ENCODE peak calls at places on chromosome 7, in four cellular contexts. V, Y, E and F are unnamed samples.

GRCh38 chr7:86867163-86867762 is 192.2 kb downstream of the ELAPOR2 start:
- DNase-seq in Y (no peak), E (no peak), V (no peak), F (no peak)

GRCh38 chr7:13077466-13077865 is 390.0 kb downstream of the ARL4A start:
- DNase-seq in Y (no peak), E (peak), V (no peak), F (peak)

GRCh38 chr7:117411539-117411938 is 15.8 kb downstream of the ASZ1 start:
- DNase-seq in Y (no peak), E (no peak), V (no peak), F (no peak)

GRCh38 chr7:105975770-105976428 is 12.8 kb downstream of the CDHR3 start:
- DNase-seq in Y (no peak), E (peak), V (no peak), F (no peak)

GRCh38 chr7:82506702-82507101 is 63.1 kb upstream of the CACNA2D1 start:
- DNase-seq in E (peak), Y (no peak), V (no peak), F (no peak)

GRCh38 chr7:127361736-127362135 is 30.8 kb downstream of the ZNF800 start:
- DNase-seq in V (no peak), Y (no peak), E (no peak), F (no peak)

GRCh38 chr7:128922496-128923410 is 12.2 kb upstream of the KCP start:
- DNase-seq in E (no peak), V (no peak), Y (peak), F (no peak)

GRCh38 chr7:88224596-88225275 is 4.9 kb upstream of the SRI start:
- DNase-seq in V (no peak), Y (no peak), E (peak), F (peak)

GRCh38 chr7:34015656-34016055 is 110.3 kb downstream of the BMPER start:
- DNase-seq in Y (no peak), E (no peak), V (no peak), F (no peak)

GRCh38 chr7:55071411-55072188 is 52.8 kb downstream of the EGFR start:
- DNase-seq in Y (no peak), E (peak), V (no peak), F (no peak)

GRCh38 chr7:25496394-25497103 is 268.3 kb upstream of the NPVF start:
- DNase-seq in Y (peak), V (peak), E (no peak), F (no peak)

GRCh38 chr7:65444899-65445823 is 71.5 kb downstream of the ZNF92 start:
- DNase-seq in Y (no peak), V (no peak), E (no peak), F (no peak)

GRCh38 chr7:30831227-30831626 is 60.0 kb downstream of the MINDY4 start:
- DNase-seq in V (no peak), E (peak), Y (no peak), F (peak)

GRCh38 chr7:84022686-84023308 is 171.8 kb downstream of the SEMA3A start:
- DNase-seq in Y (no peak), V (no peak), E (peak), F (peak)

GRCh38 chr7:102044984-102045673 is 227.7 kb downstream of the CUX1 start:
- DNase-seq in V (no peak), Y (no peak), E (peak), F (no peak)

GRCh38 chr7:120988591-120989299 is at the start of gene CPED1:
- DNase-seq in E (peak), Y (peak), V (peak), F (peak)

GRCh38 chr7:20554072-20554471 is 61.4 kb upstream of the ABCB5 start:
- DNase-seq in Y (no peak), E (no peak), V (no peak), F (no peak)

GRCh38 chr7:111374027-111374426 is 188.3 kb downstream of the IMMP2L start:
- DNase-seq in E (no peak), Y (no peak), V (no peak), F (no peak)

GRCh38 chr7:156334636-156335035 is 305.9 kb upstream of the RNF32 start:
- DNase-seq in V (no peak), E (no peak), Y (no peak), F (peak)

GRCh38 chr7:6623589-6624245 is 8.3 kb downstream of the ZNF853 start:
- DNase-seq in V (no peak), E (no peak), Y (no peak), F (no peak)

GRCh38 chr7:100107125-100107737 is 5.8 kb downstream of the AP4M1 start:
- DNase-seq in V (no peak), Y (no peak), E (no peak), F (no peak)

GRCh38 chr7:100111914-100112313 is 7.2 kb downstream of the TAF6 start:
- DNase-seq in E (no peak), V (no peak), Y (no peak), F (no peak)

GRCh38 chr7:100107890-100108289 is 6.4 kb downstream of the AP4M1 start:
- DNase-seq in Y (no peak), E (no peak), V (no peak), F (no peak)

GRCh38 chr7:100111156-100111555 is 8.0 kb downstream of the TAF6 start:
- DNase-seq in E (no peak), Y (no peak), V (no peak), F (no peak)

DNA sequence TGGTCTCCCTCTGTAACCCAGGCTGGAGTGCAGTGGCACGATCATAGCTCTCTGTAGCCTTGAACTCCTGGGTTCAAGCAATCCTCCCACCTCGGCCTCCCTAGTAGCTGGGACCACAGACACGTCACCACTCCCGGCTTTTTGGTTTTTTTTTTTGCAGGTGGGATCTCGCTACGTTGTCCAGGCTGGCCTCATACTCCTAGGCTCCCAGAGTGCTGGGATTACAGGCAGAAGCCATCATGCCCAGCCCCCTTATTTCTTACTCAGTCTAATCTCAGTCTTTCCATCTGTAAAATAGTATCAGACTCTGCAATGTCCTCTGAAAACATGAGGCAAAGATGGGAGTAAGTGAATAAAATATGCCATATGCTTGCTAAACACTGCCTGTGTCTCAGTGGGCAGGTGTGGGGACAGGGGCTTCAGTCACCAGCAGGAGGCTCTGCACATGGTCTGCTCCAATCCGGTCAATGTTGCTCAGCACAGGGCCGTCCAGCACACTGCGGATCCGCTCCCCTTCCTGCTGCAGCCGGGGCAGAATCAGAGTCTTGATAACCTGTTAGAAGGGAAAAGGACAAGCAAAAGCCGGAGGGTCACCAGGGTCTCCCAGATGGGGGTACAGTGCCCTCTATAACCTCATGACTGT is 8.2 kb downstream of the AP4M1 start:
- DNase-seq in V (no peak), E (no peak), Y (no peak), F (no peak)
- TF ChIP-seq CTCF in V (no peak), E (no peak), Y (no peak), F (peak)

GRCh38 chr7:141333459-141333858 is 217.8 kb upstream of the AGK start:
- DNase-seq in Y (no peak), V (no peak), E (no peak), F (no peak)

GRCh38 chr7:141339603-141340002 is 211.6 kb upstream of the AGK start:
- DNase-seq in V (no peak), E (no peak), Y (no peak), F (no peak)

DNA sequence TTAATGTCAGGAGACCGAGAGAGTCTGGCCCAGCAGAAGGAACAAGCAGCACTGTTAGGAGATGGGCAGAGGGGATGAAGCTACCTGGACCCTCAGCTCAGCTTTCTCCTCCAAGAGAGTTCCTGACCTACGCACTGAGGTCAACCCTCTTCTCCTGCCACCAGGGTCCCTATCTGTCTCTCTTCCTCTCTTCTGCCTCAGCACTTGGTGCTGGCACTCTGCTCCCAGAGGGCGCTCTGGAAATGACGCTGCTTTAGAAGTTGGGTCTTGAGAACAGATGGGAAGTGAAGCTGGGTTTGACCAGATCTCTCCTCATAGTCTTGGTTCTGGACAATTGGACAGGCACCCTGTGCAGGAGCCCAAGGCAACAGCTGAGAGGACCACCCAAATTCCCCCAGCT is 216.0 kb upstream of the AGK start:
- DNase-seq in V (no peak), Y (no peak), E (no peak), F (no peak)
- TF ChIP-seq CTCF in V (no peak), Y (no peak), E (no peak), F (no peak)

DNA sequence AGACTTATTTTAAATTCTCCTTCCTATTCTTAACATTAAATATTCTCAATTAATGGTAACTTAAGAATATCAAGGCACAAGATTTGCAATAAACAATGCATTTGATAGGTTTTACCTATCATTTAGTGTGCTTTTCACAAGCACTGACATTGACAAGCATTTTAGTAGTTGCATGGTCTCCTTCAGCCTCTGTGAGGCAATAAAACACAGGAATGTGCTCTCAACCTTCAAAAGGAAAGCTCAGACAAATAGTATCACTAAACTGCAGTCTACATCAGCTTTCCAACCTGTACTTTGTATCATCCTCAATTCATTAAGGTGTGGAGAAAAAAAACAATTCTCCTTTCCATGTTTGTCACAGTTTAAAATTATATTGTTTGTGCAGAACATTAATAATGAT is 51.1 kb upstream of the TSPAN13 start:
- DNase-seq in Y (no peak), V (no peak), E (no peak), F (no peak)
- TF ChIP-seq CTCF in Y (peak), V (no peak), E (no peak), F (peak)

GRCh38 chr7:51251292-51251691 is 65.3 kb downstream of the COBL start:
- DNase-seq in V (no peak), Y (peak), E (no peak), F (peak)

GRCh38 chr7:51255050-51255449 is 61.6 kb downstream of the COBL start:
- DNase-seq in Y (no peak), E (no peak), V (no peak), F (no peak)

GRCh38 chr7:51255536-51256243 is 60.9 kb downstream of the COBL start:
- DNase-seq in V (no peak), Y (peak), E (no peak), F (peak)

GRCh38 chr7:51250517-51250916 is 66.1 kb downstream of the COBL start:
- DNase-seq in Y (peak), E (no peak), V (no peak), F (no peak)

GRCh38 chr7:51253157-51253556 is 63.5 kb downstream of the COBL start:
- DNase-seq in V (no peak), E (no peak), Y (no peak), F (peak)
- TF ChIP-seq CTCF in V (no peak), E (no peak), Y (no peak), F (peak)

GRCh38 chr7:96689414-96689813 is 20.2 kb downstream of the SEM1 start:
- DNase-seq in V (no peak), Y (no peak), E (no peak), F (peak)
- TF ChIP-seq CTCF in V (no peak), Y (no peak), E (no peak), F (no peak)

DNA sequence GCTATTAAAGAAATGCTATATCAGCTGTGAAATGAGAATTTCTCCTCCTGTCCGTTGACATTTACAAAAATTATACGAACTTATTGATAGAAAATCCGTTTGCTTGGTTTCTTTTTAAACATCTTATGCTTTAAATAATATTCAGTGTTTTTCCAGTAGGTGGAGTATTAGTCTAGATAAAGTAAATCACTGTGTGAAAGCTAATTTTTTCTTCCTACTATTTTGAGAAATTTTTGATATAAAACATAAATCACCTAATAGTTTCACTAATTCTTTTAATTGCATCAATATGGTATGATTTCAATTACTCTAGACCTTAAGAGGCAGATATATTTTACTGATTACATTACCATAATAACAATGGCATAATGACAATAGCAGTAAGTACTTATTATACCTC is 335.2 kb upstream of the C7orf33 start:
- DNase-seq in E (no peak), V (no peak), Y (no peak), F (peak)
- TF ChIP-seq CTCF in E (no peak), V (no peak), Y (peak), F (peak)

GRCh38 chr7:132161231-132161915 is 414.9 kb downstream of the PLXNA4 start:
- DNase-seq in E (peak), V (no peak), Y (no peak), F (no peak)
- TF ChIP-seq CTCF in E (no peak), V (no peak), Y (no peak), F (no peak)